ENCODE peak calls at places on chromosomes 11 and 22, in four cellular contexts. One of them, this sample, is unnamed.

GRCh38 chr11:11843233-11843632 is 1.5 kb downstream of the USP47 start:
- DNase-seq in activated CD8-positive, alpha-beta memory T cell treated with anti-CD3 and anti-CD28 coated beads, Interleukin-2, amount 50 U/mL, for 48 hours: no peak
- DNase-seq in hippocampal formation: no peak
- DNase-seq in thoracic aorta: no peak
- DNase-seq in this sample: no peak

GRCh38 chr11:122976396-122976733 is 5.3 kb downstream of the BSX start:
- DNase-seq in hippocampal formation: no peak
- DNase-seq in activated CD8-positive, alpha-beta memory T cell treated with anti-CD3 and anti-CD28 coated beads, Interleukin-2, amount 50 U/mL, for 48 hours: no peak
- DNase-seq in thoracic aorta: no peak
- DNase-seq in this sample: no peak

GRCh38 chr11:19444231-19444630 is 203.5 kb upstream of the E2F8 start:
- DNase-seq in activated CD8-positive, alpha-beta memory T cell treated with anti-CD3 and anti-CD28 coated beads, Interleukin-2, amount 50 U/mL, for 48 hours: no peak
- DNase-seq in thoracic aorta: no peak
- DNase-seq in hippocampal formation: no peak
- DNase-seq in this sample: no peak

GRCh38 chr11:65555693-65556231 is 2.4 kb downstream of the LTBP3 start:
- DNase-seq in activated CD8-positive, alpha-beta memory T cell treated with anti-CD3 and anti-CD28 coated beads, Interleukin-2, amount 50 U/mL, for 48 hours: no peak
- DNase-seq in thoracic aorta: peak
- DNase-seq in hippocampal formation: no peak
- DNase-seq in this sample: no peak

GRCh38 chr11:134164490-134165370 is 59.0 kb downstream of the NCAPD3 start:
- DNase-seq in activated CD8-positive, alpha-beta memory T cell treated with anti-CD3 and anti-CD28 coated beads, Interleukin-2, amount 50 U/mL, for 48 hours: no peak
- DNase-seq in thoracic aorta: no peak
- DNase-seq in hippocampal formation: no peak
- DNase-seq in this sample: no peak

GRCh38 chr22:25053153-25053805 is 100.8 kb downstream of the KIAA1671 start:
- DNase-seq in thoracic aorta: no peak
- DNase-seq in hippocampal formation: no peak
- DNase-seq in activated CD8-positive, alpha-beta memory T cell treated with anti-CD3 and anti-CD28 coated beads, Interleukin-2, amount 50 U/mL, for 48 hours: no peak
- DNase-seq in this sample: no peak

GRCh38 chr11:60942207-60942606 is 9.8 kb downstream of the SLC15A3 start:
- DNase-seq in hippocampal formation: no peak
- DNase-seq in thoracic aorta: no peak
- DNase-seq in activated CD8-positive, alpha-beta memory T cell treated with anti-CD3 and anti-CD28 coated beads, Interleukin-2, amount 50 U/mL, for 48 hours: no peak
- DNase-seq in this sample: no peak

GRCh38 chr22:45207981-45208664 is 32.6 kb downstream of the KIAA0930 start:
- DNase-seq in thoracic aorta: no peak
- DNase-seq in hippocampal formation: no peak
- DNase-seq in activated CD8-positive, alpha-beta memory T cell treated with anti-CD3 and anti-CD28 coated beads, Interleukin-2, amount 50 U/mL, for 48 hours: no peak
- DNase-seq in this sample: no peak

GRCh38 chr22:49307870-49308269 is 519.8 kb downstream of the BRD1 start:
- DNase-seq in thoracic aorta: no peak
- DNase-seq in hippocampal formation: no peak
- DNase-seq in activated CD8-positive, alpha-beta memory T cell treated with anti-CD3 and anti-CD28 coated beads, Interleukin-2, amount 50 U/mL, for 48 hours: no peak
- DNase-seq in this sample: no peak

GRCh38 chr11:35174666-35175065 is 35.7 kb downstream of the CD44 start:
- DNase-seq in activated CD8-positive, alpha-beta memory T cell treated with anti-CD3 and anti-CD28 coated beads, Interleukin-2, amount 50 U/mL, for 48 hours: no peak
- DNase-seq in hippocampal formation: no peak
- DNase-seq in thoracic aorta: no peak
- DNase-seq in this sample: no peak

GRCh38 chr11:87266751-87267150 is 229.0 kb downstream of the TMEM135 start:
- DNase-seq in activated CD8-positive, alpha-beta memory T cell treated with anti-CD3 and anti-CD28 coated beads, Interleukin-2, amount 50 U/mL, for 48 hours: no peak
- DNase-seq in thoracic aorta: no peak
- DNase-seq in hippocampal formation: no peak
- DNase-seq in this sample: no peak

GRCh38 chr11:87849216-87849615 is 326.0 kb downstream of the RAB38 start:
- DNase-seq in hippocampal formation: no peak
- DNase-seq in activated CD8-positive, alpha-beta memory T cell treated with anti-CD3 and anti-CD28 coated beads, Interleukin-2, amount 50 U/mL, for 48 hours: no peak
- DNase-seq in thoracic aorta: no peak
- DNase-seq in this sample: no peak

GRCh38 chr22:23804781-23805291 is 18.1 kb downstream of the SMARCB1 start:
- DNase-seq in activated CD8-positive, alpha-beta memory T cell treated with anti-CD3 and anti-CD28 coated beads, Interleukin-2, amount 50 U/mL, for 48 hours: no peak
- DNase-seq in hippocampal formation: peak
- DNase-seq in thoracic aorta: no peak
- DNase-seq in this sample: no peak

GRCh38 chr11:75492181-75492820 is 33.4 kb downstream of the GDPD5 start:
- DNase-seq in activated CD8-positive, alpha-beta memory T cell treated with anti-CD3 and anti-CD28 coated beads, Interleukin-2, amount 50 U/mL, for 48 hours: peak
- DNase-seq in thoracic aorta: no peak
- DNase-seq in hippocampal formation: no peak
- DNase-seq in this sample: no peak

This sample was measured in neural crest cell.